ENCODE peak calls at places on chromosomes 11 and 22, in six cellular contexts. Z, U, F, K, Y and E are unnamed samples.

GRCh38 chr22:17808688-17809403 is 34.6 kb upstream of the BID start:
- DNase-seq in Z (no peak), U (no peak), F (no peak), K (no peak), Y (no peak), E (no peak)

GRCh38 chr11:118988280-118988679 is 9.7 kb upstream of the CENATAC start:
- DNase-seq in Z (no peak), U (no peak), F (no peak), K (no peak), Y (no peak), E (no peak)

GRCh38 chr11:82732734-82733443 is 775 bp downstream of the FAM181B start:
- DNase-seq in Z (no peak), U (no peak), F (no peak), K (peak), Y (no peak), E (no peak)

GRCh38 chr11:30452114-30452513 is 129.2 kb downstream of the ARL14EP start:
- DNase-seq in Z (no peak), U (no peak), F (no peak), K (no peak), Y (no peak), E (no peak)

GRCh38 chr11:78807351-78807750 is 232.7 kb upstream of the NARS2 start:
- DNase-seq in Z (no peak), U (no peak), F (no peak), K (no peak), Y (no peak), E (no peak)

GRCh38 chr11:115317428-115318185 is 186.6 kb downstream of the CADM1 start:
- DNase-seq in Z (no peak), U (no peak), F (no peak), K (no peak), Y (no peak), E (no peak)

GRCh38 chr11:45665206-45665932 is at the start of gene CHST1:
- DNase-seq in Z (no peak), U (no peak), F (no peak), K (no peak), Y (no peak), E (no peak)

GRCh38 chr22:20088263-20088648 is 8.2 kb downstream of the DGCR8 start:
- DNase-seq in Z (no peak), U (no peak), F (no peak), K (no peak), Y (no peak), E (no peak)

GRCh38 chr11:75771646-75772410 is 3.2 kb downstream of the DGAT2 start:
- DNase-seq in Z (no peak), U (no peak), F (no peak), K (no peak), Y (no peak), E (no peak)

GRCh38 chr11:70829160-70829899 is 423.0 kb downstream of the SHANK2 start:
- DNase-seq in Z (no peak), U (no peak), F (no peak), K (no peak), Y (no peak), E (no peak)

GRCh38 chr11:112786196-112786595 is 175.0 kb upstream of the NCAM1 start:
- DNase-seq in Z (no peak), U (no peak), F (no peak), K (no peak), Y (no peak), E (no peak)

GRCh38 chr11:47980907-47981621 is 705 bp downstream of the PTPRJ start:
- DNase-seq in Z (no peak), U (no peak), F (no peak), K (peak), Y (no peak), E (no peak)

GRCh38 chr22:17366830-17367229 is 2.4 kb upstream of the CECR2 start:
- DNase-seq in Z (no peak), U (no peak), F (peak), K (peak), Y (no peak), E (no peak)

GRCh38 chr11:19511413-19512183 is 201.0 kb upstream of the NAV2 start:
- DNase-seq in Z (no peak), U (no peak), F (no peak), K (no peak), Y (no peak), E (no peak)

GRCh38 chr11:118652681-118653181 is 26.7 kb downstream of the TREH start:
- DNase-seq in Z (no peak), U (no peak), F (no peak), K (no peak), Y (no peak), E (no peak)

GRCh38 chr11:61567286-61568061 is 13.4 kb downstream of the SYT7 start:
- DNase-seq in Z (peak), U (no peak), F (peak), K (peak), Y (peak), E (peak)

GRCh38 chr11:61331636-61332035 is 1.3 kb downstream of the DDB1 start:
- DNase-seq in Z (no peak), U (no peak), F (no peak), K (no peak), Y (no peak), E (no peak)

GRCh38 chr11:79121351-79121750 is 319.5 kb downstream of the TENM4 start:
- DNase-seq in Z (no peak), U (no peak), F (no peak), K (no peak), Y (no peak), E (no peak)

GRCh38 chr11:58958500-58958899 is 19.2 kb downstream of the GLYATL1 start:
- DNase-seq in Z (peak), U (peak), F (peak), K (peak), Y (peak), E (peak)

GRCh38 chr11:70603064-70603755 is 204.9 kb downstream of the CTTN start:
- DNase-seq in Z (no peak), U (no peak), F (no peak), K (no peak), Y (no peak), E (no peak)

GRCh38 chr22:41201146-41201545 is 4.0 kb upstream of the L3MBTL2 start:
- DNase-seq in Z (no peak), U (no peak), F (no peak), K (no peak), Y (no peak), E (no peak)

GRCh38 chr11:45165806-45166603 is 19.6 kb downstream of the PRDM11 start:
- DNase-seq in Z (no peak), U (no peak), F (no peak), K (no peak), Y (no peak), E (no peak)

GRCh38 chr22:37487559-37487958 is 1.4 kb upstream of the MFNG start:
- DNase-seq in Z (no peak), U (no peak), F (no peak), K (no peak), Y (no peak), E (no peak)

GRCh38 chr11:27248430-27249207 is 114.4 kb downstream of the CCDC34 start:
- DNase-seq in Z (peak), U (no peak), F (no peak), K (no peak), Y (no peak), E (no peak)

GRCh38 chr22:50184541-50185383 is 951 bp upstream of the TRABD start:
- DNase-seq in Z (no peak), U (no peak), F (no peak), K (no peak), Y (no peak), E (no peak)

GRCh38 chr22:38347944-38348750 is 30.9 kb upstream of the CSNK1E start:
- DNase-seq in Z (no peak), U (no peak), F (no peak), K (no peak), Y (no peak), E (no peak)

GRCh38 chr11:81071641-81072040 is 1630.8 kb upstream of the TENM4 start:
- DNase-seq in Z (no peak), U (no peak), F (no peak), K (no peak), Y (no peak), E (no peak)

GRCh38 chr11:68774188-68774585 is 22.9 kb upstream of the TESMIN start:
- DNase-seq in Z (no peak), U (no peak), F (no peak), K (no peak), Y (no peak), E (no peak)

GRCh38 chr22:20523118-20523983 is 15.9 kb downstream of the MED15 start:
- DNase-seq in Z (no peak), U (no peak), F (no peak), K (peak), Y (no peak), E (no peak)

GRCh38 chr11:80722616-80723015 is 1281.8 kb upstream of the TENM4 start:
- DNase-seq in Z (no peak), U (no peak), F (no peak), K (no peak), Y (no peak), E (no peak)

GRCh38 chr22:46737976-46738641 is at the start of gene CERK:
- DNase-seq in Z (peak), U (no peak), F (no peak), K (peak), Y (no peak), E (no peak)

GRCh38 chr22:49491726-49492125 is 335.9 kb downstream of the BRD1 start:
- DNase-seq in Z (no peak), U (no peak), F (no peak), K (no peak), Y (no peak), E (no peak)

GRCh38 chr11:94938399-94939055 is 34.8 kb downstream of the CWC15 start:
- DNase-seq in Z (no peak), U (no peak), F (no peak), K (no peak), Y (no peak), E (no peak)

GRCh38 chr11:48012051-48012391 is 31.7 kb downstream of the PTPRJ start:
- DNase-seq in Z (no peak), U (no peak), F (no peak), K (no peak), Y (no peak), E (no peak)

GRCh38 chr11:69398529-69399492 is 82.7 kb upstream of the LINC01488 start:
- DNase-seq in Z (no peak), U (no peak), F (no peak), K (no peak), Y (no peak), E (no peak)

GRCh38 chr11:36376888-36377758 is 81.0 kb downstream of the PRR5L start:
- DNase-seq in Z (no peak), U (no peak), F (no peak), K (no peak), Y (peak), E (peak)

DNA sequence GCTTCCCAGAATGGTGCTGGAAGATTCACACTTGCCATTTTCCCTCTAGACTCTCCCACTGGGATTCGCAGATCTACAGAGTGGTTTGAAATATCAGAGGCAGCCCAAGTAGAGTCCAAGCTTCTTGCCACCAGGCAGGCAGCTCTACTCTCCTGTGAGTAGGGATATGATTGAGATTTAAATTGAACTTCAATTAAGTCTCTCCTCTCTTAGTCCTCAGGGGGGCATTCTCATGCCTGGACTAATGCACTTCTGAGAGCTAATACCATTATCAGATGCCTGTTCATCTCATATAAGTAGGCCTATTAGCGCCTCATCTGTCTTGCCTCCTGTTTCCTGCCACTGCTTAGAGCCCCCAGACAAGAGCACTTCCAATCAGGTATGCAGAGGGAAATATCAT is 25.5 kb upstream of the AMPD3 start:
- DNase-seq in Z (no peak), U (no peak), F (no peak), K (no peak), Y (no peak), E (no peak)
- TF ChIP-seq ZNF274 in Z (no peak), U (no peak), F (no peak), K (no peak), Y (no peak), E (no peak)

GRCh38 chr11:114171257-114172054 is 111.9 kb downstream of the ZBTB16 start:
- DNase-seq in Z (peak), U (no peak), F (no peak), K (no peak), Y (no peak), E (no peak)
- H3K9ac ChIP-seq in Z (no peak), U (no peak), F (no peak), K (no peak), Y (no peak), E (no peak)

GRCh38 chr11:7611411-7611810 is 61.9 kb downstream of the CYB5R2 start:
- DNase-seq in Z (no peak), U (no peak), F (no peak), K (no peak), Y (no peak), E (no peak)

GRCh38 chr11:7606496-7606895 is 66.8 kb downstream of the CYB5R2 start:
- DNase-seq in Z (no peak), U (no peak), F (no peak), K (no peak), Y (no peak), E (no peak)

GRCh38 chr11:7610393-7610792 is 62.9 kb downstream of the CYB5R2 start:
- DNase-seq in Z (no peak), U (no peak), F (no peak), K (no peak), Y (no peak), E (no peak)

GRCh38 chr11:7609521-7609920 is 63.8 kb downstream of the CYB5R2 start:
- DNase-seq in Z (no peak), U (no peak), F (no peak), K (no peak), Y (no peak), E (no peak)

GRCh38 chr11:7609015-7609414 is 64.3 kb downstream of the CYB5R2 start:
- DNase-seq in Z (no peak), U (no peak), F (no peak), K (no peak), Y (no peak), E (no peak)
- TF ChIP-seq YY1 in Z (no peak), U (no peak), F (no peak), K (no peak), Y (no peak), E (no peak)

GRCh38 chr22:35915477-35916013 is 113.1 kb downstream of the RBFOX2 start:
- DNase-seq in Z (no peak), U (no peak), F (no peak), K (no peak), Y (no peak), E (no peak)
- TF ChIP-seq ZNF274 in Z (no peak), U (no peak), F (no peak), K (no peak), Y (no peak), E (no peak)

DNA sequence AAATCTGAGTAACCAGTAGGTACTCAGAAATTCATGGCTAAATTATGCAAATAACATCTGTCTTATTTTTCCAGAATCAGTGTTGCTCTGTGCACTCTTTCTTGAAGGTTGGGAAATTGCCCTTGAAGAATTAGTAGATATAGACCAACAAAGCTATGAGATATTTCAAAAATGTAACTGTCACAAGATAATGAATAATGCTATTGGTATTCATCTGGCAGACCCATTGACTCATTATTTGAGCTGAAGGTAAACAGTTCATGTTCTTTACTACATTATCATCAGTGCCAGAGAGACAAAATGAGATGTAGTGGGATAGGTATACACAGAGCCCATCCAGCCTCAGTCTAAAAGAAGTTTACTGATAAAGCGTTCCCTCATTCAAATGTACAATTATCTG is 274.7 kb downstream of the CASP12 start:
- DNase-seq in Z (no peak), U (no peak), F (no peak), K (no peak), Y (no peak), E (no peak)
- H3K9ac ChIP-seq in Z (no peak), U (no peak), F (no peak), K (no peak), Y (no peak), E (no peak)

GRCh38 chr11:2421226-2421994 is 20.9 kb downstream of the TSSC4 start:
- DNase-seq in Z (no peak), U (no peak), F (no peak), K (no peak), Y (no peak), E (no peak)
- TF ChIP-seq YY1 in Z (no peak), U (no peak), F (no peak), K (no peak), Y (no peak), E (no peak)